ENCODE peak calls at places on chromosomes 11 and 22, in six cellular contexts. F is WTC11, R is heart left ventricle, E is upper lobe of right lung, N is colonic mucosa, U is NCI-H1092. K is an unnamed sample.

GRCh38 chr11:134406264-134407185 is 5.5 kb downstream of the B3GAT1 start:
- DNase-seq in F (no peak), R (no peak), E (no peak), N (no peak), U (no peak), K (no peak)

GRCh38 chr11:32960553-32961164 is 55.0 kb upstream of the DEPDC7 start:
- DNase-seq in F (no peak), R (no peak), E (no peak), N (no peak), U (peak; percentile 30), K (no peak)

GRCh38 chr22:37529652-37530345 is 10.6 kb upstream of the CARD10 start:
- DNase-seq in F (no peak), R (no peak), E (no peak), N (peak; percentile 87), U (no peak), K (no peak)

GRCh38 chr11:63970902-63971301 is 3.5 kb upstream of the COX8A start:
- DNase-seq in F (no peak), R (no peak), E (no peak), N (no peak), U (no peak), K (no peak)

GRCh38 chr11:32374261-32374711 is 61.1 kb downstream of the WT1 start:
- DNase-seq in F (peak; percentile 86), R (no peak), E (no peak), N (peak; percentile 64), U (no peak), K (no peak)

GRCh38 chr22:25511725-25512124 is 52.8 kb upstream of the GRK3 start:
- DNase-seq in F (no peak), R (no peak), E (no peak), N (no peak), U (no peak), K (no peak)

GRCh38 chr11:66956689-66957290 is 1.4 kb downstream of the PC start:
- DNase-seq in F (no peak), R (peak; percentile 40), E (peak; percentile 70), N (no peak), U (no peak), K (no peak)

GRCh38 chr11:68935066-68935465 is 31.4 kb downstream of the IGHMBP2 start:
- DNase-seq in F (no peak), R (no peak), E (no peak), N (no peak), U (no peak), K (no peak)

GRCh38 chr11:112583246-112583893 is 322.7 kb upstream of the PLET1 start:
- DNase-seq in F (no peak), R (no peak), E (no peak), N (no peak), U (no peak), K (no peak)

GRCh38 chr11:1538153-1538552 is 33.9 kb downstream of the DUSP8 start:
- DNase-seq in F (no peak), R (no peak), E (no peak), N (no peak), U (no peak), K (no peak)

GRCh38 chr11:119374632-119375394 is 6.7 kb downstream of the USP2 start:
- DNase-seq in F (no peak), R (peak; percentile 66), E (peak; percentile 58), N (no peak), U (no peak), K (no peak)

GRCh38 chr22:28373841-28374240 is 305.8 kb downstream of the TTC28 start:
- DNase-seq in F (no peak), R (no peak), E (no peak), N (no peak), U (no peak), K (no peak)

GRCh38 chr11:6474806-6475500 is 1.2 kb upstream of the TRIM3 start:
- DNase-seq in F (no peak), R (no peak), E (no peak), N (no peak), U (no peak), K (no peak)

GRCh38 chr11:35781342-35782171 is 119.0 kb downstream of the TRIM44 start:
- DNase-seq in F (no peak), R (no peak), E (no peak), N (no peak), U (no peak), K (no peak)

GRCh38 chr22:24985824-24986214 is 33.3 kb downstream of the KIAA1671 start:
- DNase-seq in F (no peak), R (peak; percentile 54), E (no peak), N (no peak), U (no peak), K (no peak)

GRCh38 chr11:62603072-62603408 is 1.4 kb upstream of the MTA2 start:
- DNase-seq in F (no peak), R (peak; percentile 45), E (no peak), N (peak; percentile 56), U (no peak), K (no peak)

GRCh38 chr11:26332572-26332915 is 614 bp downstream of the ANO3 start:
- DNase-seq in F (no peak), R (no peak), E (no peak), N (no peak), U (no peak), K (no peak)

GRCh38 chr22:26615149-26615548 is 2.7 kb downstream of the CRYBB1 start:
- DNase-seq in F (no peak), R (no peak), E (no peak), N (no peak), U (no peak), K (no peak)

GRCh38 chr11:15918674-15919073 is 437.7 kb downstream of the SOX6 start:
- DNase-seq in F (no peak), R (no peak), E (peak; percentile 7), N (no peak), U (no peak), K (no peak)

GRCh38 chr11:46845440-46845739 is 690 bp downstream of the CKAP5 start:
- DNase-seq in F (no peak), R (no peak), E (no peak), N (peak; percentile 63), U (no peak), K (no peak)

GRCh38 chr11:128520886-128521696 is 66.3 kb downstream of the ETS1 start:
- DNase-seq in F (no peak), R (peak; percentile 27), E (no peak), N (no peak), U (no peak), K (no peak)

GRCh38 chr11:100612766-100613165 is 74.3 kb upstream of the ARHGAP42 start:
- DNase-seq in F (no peak), R (no peak), E (no peak), N (no peak), U (no peak), K (no peak)

GRCh38 chr11:121930004-121930965 is 185.7 kb downstream of the BLID start:
- DNase-seq in F (no peak), R (peak; percentile 32), E (peak; percentile 65), N (no peak), U (peak; percentile 41), K (no peak)

GRCh38 chr11:126874276-126874675 is 126.3 kb downstream of the KIRREL3 start:
- DNase-seq in F (no peak), R (no peak), E (no peak), N (no peak), U (no peak), K (no peak)

GRCh38 chr22:42967933-42968332 is 47.0 kb downstream of the PACSIN2 start:
- DNase-seq in F (no peak), R (peak; percentile 79), E (peak; percentile 81), N (peak; percentile 50), U (no peak), K (no peak)

GRCh38 chr11:71947498-71947897 is 18.7 kb downstream of the RNF121 start:
- DNase-seq in F (no peak), R (no peak), E (no peak), N (no peak), U (no peak), K (no peak)

GRCh38 chr22:30116362-30117117 is 36.3 kb downstream of the HORMAD2 start:
- DNase-seq in F (no peak), R (no peak), E (no peak), N (no peak), U (no peak), K (no peak)

GRCh38 chr11:57379732-57380131 is 1.2 kb downstream of the PRG3 start:
- DNase-seq in F (peak; percentile 82), R (no peak), E (no peak), N (no peak), U (no peak), K (no peak)

GRCh38 chr11:11043676-11044075 is 185.8 kb upstream of the ZBED5 start:
- DNase-seq in F (no peak), R (no peak), E (no peak), N (no peak), U (no peak), K (no peak)

GRCh38 chr22:31604137-31604705 is 57.8 kb downstream of the PISD start:
- DNase-seq in F (no peak), R (no peak), E (no peak), N (no peak), U (no peak), K (no peak)

GRCh38 chr22:27962268-27963191 is 43.5 kb upstream of the PITPNB start:
- DNase-seq in F (no peak), R (no peak), E (no peak), N (no peak), U (no peak), K (no peak)

GRCh38 chr11:69912161-69912910 is 93.1 kb upstream of the FGF3 start:
- DNase-seq in F (peak; percentile 7), R (peak; percentile 33), E (peak; percentile 63), N (no peak), U (no peak), K (no peak)

GRCh38 chr11:78820722-78821121 is 246.1 kb upstream of the NARS2 start:
- DNase-seq in F (no peak), R (no peak), E (no peak), N (no peak), U (no peak), K (no peak)

GRCh38 chr11:113073290-113073953 is 112.2 kb downstream of the NCAM1 start:
- DNase-seq in F (no peak), R (peak; percentile 44), E (no peak), N (no peak), U (no peak), K (no peak)

GRCh38 chr22:18999416-18999815 is 63.3 kb upstream of the PRODH start:
- DNase-seq in F (no peak), R (no peak), E (no peak), N (no peak), U (no peak), K (no peak)

K was measured in T-helper 17 cell.